ENCODE peak calls at places on chromosome 21, in six cellular contexts. One of them, this sample, is unnamed.

GRCh38 chr21:33023574-33024277 is 2.0 kb upstream of the OLIG2 start:
- DNase-seq in HepG2: no peak
- DNase-seq in GM12878: no peak
- DNase-seq in K562: no peak
- DNase-seq in H1: no peak
- DNase-seq in GM12891: no peak
- DNase-seq in this sample: no peak

GRCh38 chr21:28256420-28256831 is 736.3 kb downstream of the LTN1 start:
- DNase-seq in GM12878: no peak
- DNase-seq in H1: no peak
- DNase-seq in K562: no peak
- DNase-seq in HepG2: peak; percentile 94
- DNase-seq in GM12891: no peak
- DNase-seq in this sample: no peak

GRCh38 chr21:31974454-31974985 is 101.7 kb downstream of the HUNK start:
- DNase-seq in GM12891: no peak
- DNase-seq in H1: no peak
- DNase-seq in K562: no peak
- DNase-seq in GM12878: no peak
- DNase-seq in HepG2: no peak
- DNase-seq in this sample: no peak

GRCh38 chr21:29196664-29197052 is 66.2 kb downstream of the MAP3K7CL start:
- DNase-seq in HepG2: no peak
- DNase-seq in H1: no peak
- DNase-seq in K562: no peak
- DNase-seq in GM12891: no peak
- DNase-seq in GM12878: no peak
- DNase-seq in this sample: no peak

GRCh38 chr21:35226960-35227741 is 178.0 kb upstream of the RUNX1 start:
- DNase-seq in GM12878: peak; percentile 74
- DNase-seq in GM12891: no peak
- DNase-seq in H1: no peak
- DNase-seq in HepG2: no peak
- DNase-seq in K562: no peak
- DNase-seq in this sample: no peak

GRCh38 chr21:43854773-43855633 is 10.0 kb upstream of the AGPAT3 start:
- DNase-seq in GM12878: peak; percentile 67
- DNase-seq in K562: peak; percentile 97
- DNase-seq in GM12891: peak; percentile 67
- DNase-seq in HepG2: no peak
- DNase-seq in H1: no peak
- DNase-seq in this sample: peak; percentile 60

GRCh38 chr21:27480841-27481261 is 514.0 kb upstream of the ADAMTS5 start:
- DNase-seq in K562: no peak
- DNase-seq in HepG2: no peak
- DNase-seq in GM12878: no peak
- DNase-seq in H1: no peak
- DNase-seq in GM12891: no peak
- DNase-seq in this sample: no peak

GRCh38 chr21:36721817-36722216 is 22.9 kb downstream of the SIM2 start:
- DNase-seq in GM12891: no peak
- DNase-seq in HepG2: no peak
- DNase-seq in H1: no peak
- DNase-seq in K562: no peak
- DNase-seq in GM12878: no peak
- DNase-seq in this sample: no peak

GRCh38 chr21:39863111-39863510 is 4.1 kb upstream of the PCP4 start:
- DNase-seq in HepG2: no peak
- DNase-seq in H1: no peak
- DNase-seq in GM12878: no peak
- DNase-seq in GM12891: no peak
- DNase-seq in K562: no peak
- DNase-seq in this sample: no peak

GRCh38 chr21:35257413-35257812 is 208.3 kb upstream of the RUNX1 start:
- DNase-seq in H1: no peak
- DNase-seq in GM12891: no peak
- DNase-seq in K562: peak; percentile 29
- DNase-seq in GM12878: no peak
- DNase-seq in HepG2: no peak
- DNase-seq in this sample: no peak

GRCh38 chr21:37792046-37792445 is 124.2 kb downstream of the KCNJ6 start:
- DNase-seq in H1: no peak
- DNase-seq in GM12878: no peak
- DNase-seq in GM12891: no peak
- DNase-seq in K562: no peak
- DNase-seq in HepG2: no peak
- DNase-seq in this sample: no peak

GRCh38 chr21:31098576-31099005 is 60.3 kb upstream of the KRTAP19-8 start:
- DNase-seq in K562: peak; percentile 71
- DNase-seq in HepG2: peak; percentile 18
- DNase-seq in H1: peak; percentile 36
- DNase-seq in GM12878: no peak
- DNase-seq in GM12891: peak; percentile 18
- DNase-seq in this sample: peak; percentile 24

GRCh38 chr21:15728046-15728445 is 1.7 kb upstream of the USP25 start:
- DNase-seq in K562: no peak
- DNase-seq in H1: no peak
- DNase-seq in HepG2: no peak
- DNase-seq in GM12878: no peak
- DNase-seq in GM12891: no peak
- DNase-seq in this sample: no peak

GRCh38 chr21:37166733-37167132 is 93.7 kb downstream of the TTC3 start:
- DNase-seq in K562: peak; percentile 40
- DNase-seq in GM12891: no peak
- DNase-seq in HepG2: no peak
- DNase-seq in GM12878: no peak
- DNase-seq in H1: peak; percentile 7
- DNase-seq in this sample: no peak

GRCh38 chr21:33115586-33116541 is 45.9 kb downstream of the OLIG1 start:
- DNase-seq in H1: no peak
- DNase-seq in K562: no peak
- DNase-seq in GM12878: no peak
- DNase-seq in HepG2: no peak
- DNase-seq in GM12891: no peak
- DNase-seq in this sample: no peak

GRCh38 chr21:37257526-37257966 is 9.6 kb downstream of the VPS26C start:
- DNase-seq in GM12878: no peak
- DNase-seq in K562: no peak
- DNase-seq in HepG2: peak; percentile 57
- DNase-seq in GM12891: no peak
- DNase-seq in H1: no peak
- DNase-seq in this sample: no peak

GRCh38 chr21:33848252-33848953 is 67.2 kb downstream of the ATP5PO start:
- DNase-seq in GM12878: no peak
- DNase-seq in K562: no peak
- DNase-seq in GM12891: no peak
- DNase-seq in H1: no peak
- DNase-seq in HepG2: no peak
- DNase-seq in this sample: no peak

GRCh38 chr21:35606578-35606977 is 453.7 kb downstream of the SETD4 start:
- DNase-seq in HepG2: no peak
- DNase-seq in GM12878: no peak
- DNase-seq in H1: no peak
- DNase-seq in GM12891: no peak
- DNase-seq in K562: no peak
- DNase-seq in this sample: no peak

GRCh38 chr21:39599191-39599966 is 13.4 kb upstream of the B3GALT5 start:
- DNase-seq in HepG2: no peak
- DNase-seq in H1: no peak
- DNase-seq in K562: no peak
- DNase-seq in GM12878: no peak
- DNase-seq in GM12891: no peak
- DNase-seq in this sample: no peak

GRCh38 chr21:31347435-31348032 is 3.5 kb upstream of the TIAM1 start:
- DNase-seq in K562: peak; percentile 43
- DNase-seq in HepG2: peak; percentile 38
- DNase-seq in H1: no peak
- DNase-seq in GM12878: no peak
- DNase-seq in GM12891: no peak
- DNase-seq in this sample: no peak

GRCh38 chr21:36615274-36615964 is 83.5 kb upstream of the SIM2 start:
- DNase-seq in GM12891: no peak
- DNase-seq in H1: no peak
- DNase-seq in GM12878: no peak
- DNase-seq in K562: peak; percentile 12
- DNase-seq in HepG2: peak; percentile 40
- DNase-seq in this sample: no peak

GRCh38 chr21:28445081-28445830 is 547.4 kb downstream of the LTN1 start:
- DNase-seq in GM12878: no peak
- DNase-seq in HepG2: no peak
- DNase-seq in H1: no peak
- DNase-seq in K562: no peak
- DNase-seq in GM12891: no peak
- DNase-seq in this sample: no peak

GRCh38 chr21:43793243-43793642 is 3.9 kb downstream of the RRP1 start:
- DNase-seq in GM12891: no peak
- DNase-seq in K562: no peak
- DNase-seq in H1: no peak
- DNase-seq in GM12878: no peak
- DNase-seq in HepG2: no peak
- DNase-seq in this sample: no peak

GRCh38 chr21:18026359-18026758 is 207.2 kb upstream of the C21orf91 start:
- DNase-seq in HepG2: no peak
- DNase-seq in GM12891: no peak
- DNase-seq in H1: no peak
- DNase-seq in GM12878: no peak
- DNase-seq in K562: no peak
- DNase-seq in this sample: no peak

GRCh38 chr21:29578306-29578705 is 279.6 kb downstream of the BACH1 start:
- DNase-seq in GM12878: no peak
- DNase-seq in GM12891: no peak
- DNase-seq in K562: no peak
- DNase-seq in H1: no peak
- DNase-seq in HepG2: no peak
- DNase-seq in this sample: no peak

GRCh38 chr21:33940846-33941245 is 25.2 kb upstream of the ATP5PO start:
- DNase-seq in H1: no peak
- DNase-seq in GM12891: no peak
- DNase-seq in K562: no peak
- DNase-seq in HepG2: no peak
- DNase-seq in GM12878: no peak
- DNase-seq in this sample: no peak

GRCh38 chr21:34912022-34912933 is 136.8 kb downstream of the RUNX1 start:
- DNase-seq in K562: no peak
- DNase-seq in HepG2: no peak
- DNase-seq in H1: no peak
- DNase-seq in GM12878: no peak
- DNase-seq in GM12891: no peak
- DNase-seq in this sample: no peak

GRCh38 chr21:14569026-14569425 is 22.9 kb upstream of the SAMSN1 start:
- DNase-seq in GM12878: no peak
- DNase-seq in HepG2: no peak
- DNase-seq in H1: no peak
- DNase-seq in K562: no peak
- DNase-seq in GM12891: no peak
- DNase-seq in this sample: no peak

DNA sequence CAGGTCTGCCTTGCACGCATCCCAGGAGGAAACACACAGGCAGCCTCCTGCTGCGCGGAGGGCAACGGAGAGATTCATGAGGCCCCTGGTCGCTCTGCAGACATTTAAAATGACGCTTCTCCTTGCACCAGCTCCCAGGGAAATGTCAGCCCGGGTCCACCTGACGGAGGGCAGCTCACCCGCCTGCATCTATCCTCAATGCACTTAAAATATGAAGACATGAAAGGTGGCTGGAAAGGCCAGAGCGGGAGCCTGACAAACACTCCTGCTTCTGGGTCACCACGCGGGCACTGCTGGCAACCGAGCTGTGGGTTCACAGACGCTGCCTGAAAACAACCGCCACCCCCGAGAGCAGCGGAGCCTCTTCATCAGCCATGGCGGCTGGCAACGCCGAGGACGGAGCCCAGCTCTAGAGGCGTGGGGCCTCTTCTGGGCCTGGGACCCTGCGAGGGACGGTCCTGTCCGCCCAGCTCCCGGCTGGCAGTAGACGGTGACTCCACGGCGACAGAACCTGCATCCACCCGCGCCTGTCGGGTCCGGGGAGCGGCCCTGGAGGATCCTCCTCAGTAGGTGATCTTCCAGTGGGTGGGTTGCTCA is 22.7 kb downstream of the POFUT2 start:
- DNase-seq in GM12891: no peak
- DNase-seq in H1: no peak
- DNase-seq in GM12878: no peak
- DNase-seq in K562: no peak
- DNase-seq in HepG2: no peak
- DNase-seq in this sample: no peak
- TF ChIP-seq TAF1 in GM12891: no peak
- TF ChIP-seq TAF1 in H1: no peak
- TF ChIP-seq TAF1 in GM12878: no peak
- TF ChIP-seq TAF1 in K562: no peak
- TF ChIP-seq TAF1 in HepG2: no peak
- TF ChIP-seq TAF1 in this sample: no peak

DNA sequence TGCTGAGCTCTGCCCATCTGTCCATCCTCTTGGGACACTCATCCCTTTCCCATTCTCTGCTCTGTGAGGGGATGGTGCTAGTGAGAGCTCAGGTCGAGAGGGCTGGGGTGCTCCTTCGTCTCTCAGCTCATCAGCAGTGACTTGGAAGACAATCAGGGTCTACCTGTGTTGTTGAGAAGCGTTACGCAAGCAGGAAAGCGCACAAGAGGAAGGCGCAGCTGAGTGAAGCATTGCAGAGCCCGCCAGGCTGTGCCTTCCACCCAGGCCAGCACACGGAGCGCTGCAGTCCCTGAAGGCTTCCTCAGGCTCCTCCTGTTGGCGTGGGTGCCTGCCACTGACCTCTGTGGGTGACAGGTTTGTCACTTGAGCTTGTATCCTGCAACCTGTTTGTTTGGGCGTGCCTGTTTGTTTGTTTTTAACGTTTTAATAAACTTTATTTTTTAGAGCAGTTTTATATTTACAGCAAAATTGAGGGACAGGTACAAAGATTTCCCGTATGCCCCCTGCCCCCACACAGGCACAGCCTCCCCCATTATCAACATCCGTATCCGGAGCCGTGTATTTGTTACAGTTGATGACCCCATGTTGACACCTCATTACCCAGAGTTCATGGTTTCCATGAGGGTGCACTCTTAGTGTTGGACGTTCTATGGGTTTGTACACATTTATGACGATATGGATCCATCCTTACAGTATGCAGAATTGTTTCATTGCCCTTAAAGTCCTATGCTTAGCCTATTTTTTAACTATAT is 36.7 kb downstream of the ADARB1 start:
- DNase-seq in GM12891: no peak
- DNase-seq in HepG2: no peak
- DNase-seq in GM12878: no peak
- DNase-seq in H1: no peak
- DNase-seq in K562: peak; percentile 46
- DNase-seq in this sample: no peak
- TF ChIP-seq POLR2A in GM12891: no peak
- TF ChIP-seq POLR2A in HepG2: no peak
- TF ChIP-seq POLR2A in GM12878: no peak
- TF ChIP-seq POLR2A in H1: no peak
- TF ChIP-seq POLR2A in K562: no peak
- TF ChIP-seq POLR2A in this sample: no peak

GRCh38 chr21:42358937-42359336 is 7.4 kb downstream of the TFF1 start:
- DNase-seq in HepG2: no peak
- DNase-seq in K562: peak; percentile 50
- DNase-seq in GM12891: no peak
- DNase-seq in H1: no peak
- DNase-seq in GM12878: no peak
- DNase-seq in this sample: no peak
- TF ChIP-seq TAF1 in HepG2: no peak
- TF ChIP-seq TAF1 in K562: no peak
- TF ChIP-seq TAF1 in GM12891: no peak
- TF ChIP-seq TAF1 in H1: no peak
- TF ChIP-seq TAF1 in GM12878: no peak
- TF ChIP-seq TAF1 in this sample: no peak

GRCh38 chr21:46324390-46325072 is 575 bp downstream of the PCNT start:
- DNase-seq in GM12891: peak; percentile 86
- DNase-seq in K562: peak; percentile 90
- DNase-seq in H1: peak; percentile 29
- DNase-seq in HepG2: peak; percentile 42
- DNase-seq in GM12878: no peak
- DNase-seq in this sample: peak; percentile 78
- TF ChIP-seq POLR2A in GM12891: peak; percentile 20
- TF ChIP-seq POLR2A in K562: peak; percentile 76
- TF ChIP-seq POLR2A in H1: no peak
- TF ChIP-seq POLR2A in HepG2: no peak
- TF ChIP-seq POLR2A in GM12878: peak; percentile 16
- TF ChIP-seq POLR2A in this sample: peak; percentile 51